ENCODE peak calls at places on chromosomes 13 and 19, in seven cellular contexts. N is astrocyte of the spinal cord, R is fibroblast of lung, C is psoas muscle, K is choroid plexus epithelial cell, U is stomach, A is IMR-90. Y is an unnamed sample.

GRCh38 chr19:10228393-10228792 is 2.7 kb downstream of the S1PR2 start:
- DNase-seq in N (no peak), R (no peak), C (no peak), K (no peak), U (no peak), A (no peak), Y (no peak)

GRCh38 chr13:97986841-97987240 is 33.4 kb downstream of the IPO5 start:
- DNase-seq in N (no peak), R (no peak), C (no peak), K (no peak), U (no peak), A (no peak), Y (no peak)

GRCh38 chr13:36038785-36039415 is 92.3 kb downstream of the DCLK1 start:
- DNase-seq in N (no peak), R (no peak), C (no peak), K (peak; percentile 34), U (no peak), A (no peak), Y (no peak)

GRCh38 chr13:29493796-29494195 is 101.7 kb downstream of the SLC7A1 start:
- DNase-seq in N (no peak), R (no peak), C (no peak), K (no peak), U (no peak), A (no peak), Y (no peak)

GRCh38 chr19:17248011-17248776 is 2.5 kb upstream of the NR2F6 start:
- DNase-seq in N (no peak), R (no peak), C (no peak), K (no peak), U (peak; percentile 60), A (no peak), Y (no peak)

GRCh38 chr13:97344250-97345175 is 89.5 kb upstream of the RAP2A start:
- DNase-seq in N (peak; percentile 63), R (peak; percentile 41), C (peak; percentile 63), K (peak; percentile 81), U (peak; percentile 62), A (peak; percentile 61), Y (no peak)

GRCh38 chr19:57546513-57546912 is 13.2 kb downstream of the ZNF550 start:
- DNase-seq in N (no peak), R (no peak), C (no peak), K (no peak), U (no peak), A (no peak), Y (no peak)

GRCh38 chr19:36627057-36627456 is 21.9 kb downstream of the ZNF382 start:
- DNase-seq in N (no peak), R (no peak), C (no peak), K (no peak), U (no peak), A (no peak), Y (no peak)

GRCh38 chr13:52053460-52053859 is 29.0 kb downstream of the UTP14C start:
- DNase-seq in N (no peak), R (no peak), C (no peak), K (no peak), U (no peak), A (no peak), Y (no peak)

GRCh38 chr13:32938907-32939306 is 77.3 kb upstream of the KL start:
- DNase-seq in N (peak; percentile 8), R (peak; percentile 55), C (no peak), K (peak; percentile 62), U (no peak), A (peak; percentile 61), Y (peak; percentile 17)

GRCh38 chr19:4622695-4623421 is 16.5 kb upstream of the TNFAIP8L1 start:
- DNase-seq in N (no peak), R (no peak), C (no peak), K (no peak), U (no peak), A (no peak), Y (no peak)

GRCh38 chr13:94596575-94596971 is 621 bp upstream of the TGDS start:
- DNase-seq in N (no peak), R (no peak), C (no peak), K (no peak), U (no peak), A (no peak), Y (no peak)

GRCh38 chr13:48178126-48178525 is 54.9 kb upstream of the ITM2B start:
- DNase-seq in N (no peak), R (peak; percentile 6), C (no peak), K (no peak), U (no peak), A (no peak), Y (no peak)

GRCh38 chr13:37187110-37187509 is 81.6 kb upstream of the CSNK1A1L start:
- DNase-seq in N (peak; percentile 73), R (peak; percentile 90), C (no peak), K (peak; percentile 54), U (no peak), A (no peak), Y (peak; percentile 80)

DNA sequence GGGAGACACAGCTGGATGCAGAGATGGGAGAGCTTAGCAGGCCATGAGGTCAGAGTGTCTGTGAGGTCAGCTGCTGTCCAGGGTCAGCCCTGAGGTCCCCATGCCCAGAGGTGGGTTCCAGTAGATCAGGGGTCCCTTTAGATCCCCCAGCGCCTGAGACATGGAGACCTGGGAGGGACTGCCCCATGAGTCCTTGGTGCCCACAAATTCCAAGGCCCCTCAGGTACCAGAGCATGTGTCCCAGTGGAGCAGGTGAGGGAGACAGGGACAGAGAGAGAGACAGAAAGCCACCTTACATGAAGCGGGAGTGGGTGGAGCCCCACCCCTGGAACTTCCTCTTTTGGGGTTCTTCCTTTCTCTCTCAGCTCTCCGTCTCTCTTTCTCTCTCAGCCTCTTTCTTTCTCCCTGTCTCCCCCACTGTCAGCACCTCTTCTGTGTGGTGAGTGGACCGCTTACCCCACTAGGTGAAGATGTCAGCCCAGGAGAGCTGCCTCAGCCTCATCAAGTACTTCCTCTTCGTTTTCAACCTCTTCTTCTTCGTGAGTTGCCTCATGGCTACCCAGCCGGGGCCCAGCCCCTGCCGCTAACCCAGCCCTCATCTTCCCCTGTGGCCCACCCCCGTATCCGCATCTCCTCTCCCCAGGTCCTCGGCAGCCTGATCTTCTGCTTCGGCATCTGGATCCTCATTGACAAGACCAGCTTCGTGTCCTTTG is at the start of gene CD37:
- DNase-seq in N (no peak), R (no peak), C (no peak), K (no peak), U (peak; percentile 33), A (no peak), Y (no peak)
- H3K4me3 ChIP-seq in N (no peak within 1 kb of the TSS), R (no peak within 1 kb of the TSS), C (peak within 1 kb of the TSS; percentile 25), K (no peak within 1 kb of the TSS), U (peak within 1 kb of the TSS; percentile 43), A (no peak within 1 kb of the TSS), Y (no peak within 1 kb of the TSS)

GRCh38 chr19:56120371-56121179 is 520 bp downstream of the ZNF787 start:
- DNase-seq in N (peak; percentile 68), R (peak; percentile 76), C (peak; percentile 86), K (peak; percentile 78), U (peak; percentile 77), A (peak; percentile 71), Y (no peak)
- TF ChIP-seq CTCF in N (peak; percentile 19), R (no peak), C (peak; percentile 11), K (peak; percentile 24), U (no peak), A (peak; percentile 16), Y (peak; percentile 23)

DNA sequence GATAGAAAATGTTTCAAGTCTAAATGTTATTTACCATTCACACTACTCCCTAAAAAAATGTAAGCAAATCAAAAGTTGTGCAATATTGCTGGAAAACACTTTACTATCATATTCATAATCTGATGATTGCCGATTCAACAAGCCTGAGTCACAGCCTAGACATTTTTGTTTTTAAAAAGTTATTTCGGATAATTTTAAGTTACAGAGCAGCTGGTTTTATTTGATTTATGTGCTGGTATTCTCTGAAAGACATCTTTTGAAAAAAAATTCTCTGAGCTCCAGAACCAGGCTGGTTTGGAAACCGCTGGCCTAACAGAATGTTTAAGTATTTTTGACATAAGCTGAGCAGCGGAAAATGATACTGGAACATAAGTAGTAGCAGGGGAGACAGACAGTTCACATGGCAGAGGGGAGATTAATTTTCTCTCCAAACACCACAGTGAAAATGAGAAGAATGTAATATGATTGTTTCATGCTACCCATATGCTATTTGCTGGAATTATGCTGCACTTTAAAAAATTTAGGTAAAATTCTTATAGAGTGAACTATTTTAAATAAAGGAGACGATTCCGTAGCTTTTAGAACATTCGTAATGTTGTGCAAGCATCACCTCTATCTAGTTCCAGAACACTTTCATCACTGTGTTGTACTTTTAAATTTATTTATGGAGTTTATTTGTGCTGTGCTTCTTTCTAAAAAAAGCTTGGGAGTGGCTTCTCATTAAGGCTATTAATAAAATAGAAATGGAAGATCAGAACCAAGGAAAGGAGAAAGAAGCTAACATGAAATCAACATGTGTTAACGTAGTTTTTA is 36.0 kb downstream of the TBC1D4 start:
- DNase-seq in N (no peak), R (no peak), C (no peak), K (peak; percentile 53), U (no peak), A (peak; percentile 34), Y (no peak)
- H3K4me3 ChIP-seq in N (no peak overlapping the region), R (peak overlapping the region; percentile 34), C (peak overlapping the region; percentile 58), K (no peak overlapping the region), U (no peak overlapping the region), A (peak overlapping the region; percentile 14), Y (no peak overlapping the region)

GRCh38 chr19:14101003-14101545 is 10.5 kb upstream of the SAMD1 start:
- DNase-seq in N (no peak), R (no peak), C (no peak), K (no peak), U (no peak), A (no peak), Y (no peak)

GRCh38 chr19:14096272-14096992 is 5.9 kb upstream of the SAMD1 start:
- DNase-seq in N (no peak), R (no peak), C (no peak), K (no peak), U (no peak), A (no peak), Y (no peak)

GRCh38 chr19:14093117-14093784 is 2.7 kb upstream of the SAMD1 start:
- DNase-seq in N (no peak), R (no peak), C (no peak), K (no peak), U (no peak), A (no peak), Y (no peak)

GRCh38 chr19:14094854-14095253 is 4.3 kb upstream of the SAMD1 start:
- DNase-seq in N (no peak), R (no peak), C (no peak), K (no peak), U (no peak), A (no peak), Y (no peak)

GRCh38 chr19:14097532-14098151 is 7.1 kb upstream of the SAMD1 start:
- DNase-seq in N (no peak), R (no peak), C (no peak), K (no peak), U (no peak), A (no peak), Y (no peak)
- TF ChIP-seq CTCF in N (peak; percentile 19), R (peak; percentile 29), C (peak; percentile 18), K (peak; percentile 38), U (no peak), A (peak; percentile 13), Y (peak; percentile 20)

DNA sequence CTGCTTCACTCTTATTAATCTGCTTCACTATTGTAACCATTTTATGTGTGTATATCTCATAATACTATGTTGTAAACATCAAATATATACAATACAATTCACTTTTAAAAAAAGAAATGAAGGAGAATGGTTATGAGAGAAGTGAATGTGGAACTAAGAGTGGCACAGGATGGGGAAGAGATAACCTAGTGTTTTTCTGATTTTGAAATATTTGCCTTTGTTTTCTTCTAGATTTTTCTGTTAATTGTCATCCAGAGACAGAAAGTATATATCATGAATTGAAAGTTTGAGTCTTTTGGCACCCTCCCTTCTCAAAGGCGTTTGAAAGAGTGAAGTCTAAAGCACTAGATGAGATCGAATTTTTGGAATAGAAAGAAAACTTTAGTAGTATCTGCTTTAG is 2.8 kb downstream of the DNAJC3 start:
- DNase-seq in N (no peak), R (no peak), C (no peak), K (no peak), U (no peak), A (no peak), Y (no peak)
- H3K4me3 ChIP-seq in N (no peak overlapping the region), R (no peak overlapping the region), C (peak overlapping the region; percentile 91), K (no peak overlapping the region), U (peak overlapping the region; percentile 84), A (no peak overlapping the region), Y (no peak overlapping the region)